ENCODE peak calls at places on chromosomes 7 and 10, in four cellular contexts. V is stimulated activated CD8-positive, alpha-beta memory T cell treated with anti-CD3 and anti-CD28 coated beads, Interleukin-7, amount 100 ng/mL, for 1 hour; A is cardiac fibroblast; P is NCI-H774. U is an unnamed sample.
A peak's percentile ranks its signal among the peaks of the same experiment; 100 is the strongest.

GRCh38 chr10:69389827-69390490 is 26.8 kb downstream of the TACR2 start:
- DNase-seq in V (no peak), A (peak; percentile 86), P (no peak), U (no peak)

GRCh38 chr7:665251-665650 is 61.2 kb upstream of the DNAAF5 start:
- DNase-seq in V (no peak), A (peak; percentile 61), P (no peak), U (peak; percentile 72)

GRCh38 chr7:22397981-22398380 is 41.0 kb upstream of the RAPGEF5 start:
- DNase-seq in V (no peak), A (no peak), P (no peak), U (no peak)

GRCh38 chr10:115239761-115240160 is 146.6 kb downstream of the ATRNL1 start:
- DNase-seq in V (no peak), A (no peak), P (no peak), U (no peak)

GRCh38 chr10:119724630-119725549 is 960 bp upstream of the INPP5F start:
- DNase-seq in V (no peak), A (peak; percentile 29), P (no peak), U (peak; percentile 49)

GRCh38 chr7:22726345-22726848 is 603 bp upstream of the IL6 start:
- DNase-seq in V (no peak), A (peak; percentile 87), P (no peak), U (peak; percentile 74)

GRCh38 chr10:78299861-78300453 is 266.3 kb downstream of the RPS24 start:
- DNase-seq in V (no peak), A (no peak), P (no peak), U (no peak)

GRCh38 chr10:106836923-106837322 is 327.6 kb downstream of the SORCS1 start:
- DNase-seq in V (no peak), A (peak; percentile 20), P (no peak), U (no peak)

GRCh38 chr7:11341285-11341944 is 367.7 kb downstream of the PHF14 start:
- DNase-seq in V (no peak), A (peak; percentile 61), P (peak; percentile 79), U (peak; percentile 5)

GRCh38 chr10:31867646-31868045 is 61.0 kb downstream of the ARHGAP12 start:
- DNase-seq in V (no peak), A (peak; percentile 6), P (no peak), U (no peak)

GRCh38 chr7:1852781-1853618 is 182.9 kb downstream of the ELFN1 start:
- DNase-seq in V (no peak), A (no peak), P (no peak), U (no peak)

GRCh38 chr7:43905954-43906326 is 456 bp downstream of the URGCP start:
- DNase-seq in V (no peak), A (peak; percentile 46), P (no peak), U (peak; percentile 28)